ENCODE peak calls at places on chromosomes 11 and 22, in five cellular contexts. B is stimulated activated CD4-positive, alpha-beta T cell treated with anti-CD3 and anti-CD28 coated beads, TNF-alpha, amount 100 ng/mL, for 1 hour; I is lower lobe of right lung; Z is pancreas; O is myocyte. E is an unnamed sample.

GRCh38 chr22:35400335-35400680 is 368 bp downstream of the MCM5 start:
- DNase-seq in B (no peak), I (no peak), Z (no peak), O (no peak), E (no peak)

GRCh38 chr11:114799524-114799923 is 121.2 kb downstream of the NXPE2 start:
- DNase-seq in B (no peak), I (no peak), Z (no peak), O (no peak), E (no peak)

GRCh38 chr11:43948341-43949185 is 6.1 kb downstream of the C11orf96 start:
- DNase-seq in B (no peak), I (no peak), Z (no peak), O (no peak), E (no peak)

GRCh38 chr11:77345621-77346020 is 44.1 kb upstream of the GDPD4 start:
- DNase-seq in B (no peak), I (no peak), Z (no peak), O (peak), E (no peak)

GRCh38 chr11:64294665-64295289 is 3.7 kb downstream of the KCNK4 start:
- DNase-seq in B (no peak), I (no peak), Z (no peak), O (peak), E (no peak)

GRCh38 chr11:8017894-8018741 is 31.0 kb downstream of the EIF3F start:
- DNase-seq in B (no peak), I (no peak), Z (no peak), O (no peak), E (no peak)

GRCh38 chr11:112612283-112612849 is 348.9 kb upstream of the NCAM1 start:
- DNase-seq in B (no peak), I (no peak), Z (no peak), O (peak), E (no peak)

GRCh38 chr11:2810401-2811205 is 75.0 kb downstream of the CDKN1C start:
- DNase-seq in B (no peak), I (peak), Z (peak), O (no peak), E (no peak)

GRCh38 chr11:66360406-66361073 is 11.0 kb downstream of the SLC29A2 start:
- DNase-seq in B (no peak), I (no peak), Z (no peak), O (no peak), E (no peak)

GRCh38 chr22:37701121-37701786 is 4.4 kb downstream of the TRIOBP start:
- DNase-seq in B (no peak), I (no peak), Z (no peak), O (no peak), E (no peak)

E was measured in central memory CD8-positive, alpha-beta T cell.